ENCODE peak calls at places on chromosomes 11 and 22, in ten cellular contexts. E, O, K, U, R, M, Q, T, L and N are unnamed samples.

GRCh38 chr11:3169235-3169951 is 4.3 kb upstream of the OSBPL5 start:
- DNase-seq in E (no peak), K (peak; percentile 73), U (peak; percentile 52), R (peak; percentile 91), L (peak; percentile 52), O (peak; percentile 69), M (no peak), Q (peak; percentile 61), T (peak; percentile 75), N (peak; percentile 66)

GRCh38 chr11:117950320-117950719 is 21.1 kb upstream of the TMPRSS13 start:
- DNase-seq in R (peak; percentile 11), M (peak; percentile 49), E (no peak), O (no peak), K (no peak), T (no peak), U (peak; percentile 18), L (no peak), Q (no peak), N (no peak)

GRCh38 chr11:34509336-34509902 is 4.2 kb downstream of the ELF5 start:
- DNase-seq in L (no peak), Q (no peak), K (no peak), O (no peak), R (no peak), T (no peak), U (no peak), E (no peak), M (no peak), N (no peak)

GRCh38 chr11:28757725-28758515 is 649.7 kb downstream of the METTL15 start:
- DNase-seq in E (no peak), T (peak; percentile 95), U (peak; percentile 95), O (no peak), R (peak; percentile 63), K (peak; percentile 94), L (no peak), Q (peak; percentile 85), M (no peak), N (peak; percentile 93)

GRCh38 chr11:122334546-122335375 is 218.7 kb upstream of the BLID start:
- DNase-seq in T (peak; percentile 40), Q (no peak), M (no peak), E (no peak), U (no peak), L (no peak), O (no peak), K (peak; percentile 62), R (no peak), N (no peak)

GRCh38 chr11:130872961-130873360 is 43.3 kb downstream of the SNX19 start:
- DNase-seq in T (peak; percentile 90), E (no peak), M (no peak), Q (no peak), K (peak; percentile 87), R (peak; percentile 95), U (peak; percentile 96), L (no peak), O (peak; percentile 8), N (peak; percentile 88)

GRCh38 chr11:121652982-121653381 is 200.2 kb upstream of the SORL1-AS1 start:
- DNase-seq in R (peak; percentile 44), L (peak; percentile 75), T (peak; percentile 38), E (no peak), M (peak; percentile 9), Q (peak; percentile 10), K (no peak), O (no peak), U (peak; percentile 30), N (no peak)

GRCh38 chr11:68354181-68354872 is 41.9 kb downstream of the LRP5 start:
- DNase-seq in M (no peak), K (peak; percentile 89), E (no peak), T (peak; percentile 99), Q (peak; percentile 44), L (no peak), U (peak; percentile 98), R (peak; percentile 97), O (peak; percentile 90), N (peak; percentile 98)

GRCh38 chr22:47571616-47572015 is 809.2 kb downstream of the TBC1D22A start:
- DNase-seq in M (no peak), O (no peak), U (no peak), T (no peak), E (no peak), L (no peak), K (no peak), R (no peak), Q (no peak), N (no peak)

GRCh38 chr22:47567741-47568140 is 805.3 kb downstream of the TBC1D22A start:
- DNase-seq in O (no peak), T (no peak), K (no peak), Q (no peak), M (no peak), L (no peak), E (no peak), U (no peak), R (no peak), N (no peak)

GRCh38 chr22:47570300-47570685 is 807.8 kb downstream of the TBC1D22A start:
- DNase-seq in R (no peak), U (no peak), K (no peak), M (no peak), Q (no peak), L (no peak), T (no peak), O (no peak), E (no peak), N (no peak)

GRCh38 chr22:47570851-47571250 is 808.4 kb downstream of the TBC1D22A start:
- DNase-seq in T (no peak), O (no peak), R (no peak), E (no peak), U (no peak), Q (no peak), L (no peak), K (no peak), M (no peak), N (no peak)

GRCh38 chr22:47569389-47570299 is 807.2 kb downstream of the TBC1D22A start:
- DNase-seq in Q (no peak), M (no peak), L (no peak), T (no peak), R (no peak), U (no peak), O (no peak), K (no peak), E (no peak), N (no peak)
- H3K9me3 ChIP-seq in Q (peaks cover 6% of the 10 kb centered on the region), M (no peaks in the 10 kb centered on the region), L (no peaks in the 10 kb centered on the region), T (no peaks in the 10 kb centered on the region), R (no peaks in the 10 kb centered on the region), U (no peaks in the 10 kb centered on the region), O (peaks cover 25% of the 10 kb centered on the region), K (peaks cover 45% of the 10 kb centered on the region), E (no peaks in the 10 kb centered on the region), N (peaks cover 29% of the 10 kb centered on the region)

DNA sequence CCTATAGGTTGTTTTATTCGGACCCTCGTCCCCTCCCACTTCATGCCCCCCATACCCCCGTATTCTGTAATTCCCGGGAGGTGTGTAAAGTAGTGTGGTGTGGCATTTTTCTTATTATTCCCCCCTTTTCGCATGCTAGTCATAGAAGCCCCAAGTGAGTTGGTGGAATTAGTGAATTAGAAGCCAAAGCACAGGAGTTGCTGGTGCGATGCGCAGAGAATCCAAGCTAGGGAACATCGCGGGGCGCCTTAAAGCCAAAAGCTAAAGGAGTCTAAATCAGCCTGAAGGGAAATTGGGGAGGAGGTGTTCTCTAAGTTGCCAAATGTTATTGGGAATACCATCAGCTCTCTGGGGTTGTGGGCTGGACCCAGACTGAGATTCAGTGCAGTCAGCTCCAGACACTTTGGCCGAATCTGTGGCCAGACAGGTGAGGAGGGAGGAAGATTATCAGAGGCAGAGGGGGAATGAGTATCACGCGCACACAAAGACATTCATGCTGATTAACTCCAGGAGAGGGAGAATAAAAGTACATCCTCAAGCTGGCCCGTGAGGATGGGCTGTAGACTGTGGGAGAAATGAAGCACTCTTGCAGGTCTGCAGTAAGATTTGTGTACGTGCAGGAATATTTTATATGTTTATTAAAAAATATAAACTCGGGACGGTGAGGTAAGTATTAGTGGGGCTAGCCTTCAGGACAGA is 102.8 kb upstream of the HSD17B12 start:
- DNase-seq in E (no peak), T (no peak), Q (no peak), R (no peak), M (no peak), K (no peak), O (no peak), L (no peak), U (no peak), N (no peak)
- H3K4me3 ChIP-seq in E (no peak overlapping the region), T (no peak overlapping the region), Q (no peak overlapping the region), R (no peak overlapping the region), M (no peak overlapping the region), K (no peak overlapping the region), O (no peak overlapping the region), L (no peak overlapping the region), U (no peak overlapping the region), N (no peak overlapping the region)

DNA sequence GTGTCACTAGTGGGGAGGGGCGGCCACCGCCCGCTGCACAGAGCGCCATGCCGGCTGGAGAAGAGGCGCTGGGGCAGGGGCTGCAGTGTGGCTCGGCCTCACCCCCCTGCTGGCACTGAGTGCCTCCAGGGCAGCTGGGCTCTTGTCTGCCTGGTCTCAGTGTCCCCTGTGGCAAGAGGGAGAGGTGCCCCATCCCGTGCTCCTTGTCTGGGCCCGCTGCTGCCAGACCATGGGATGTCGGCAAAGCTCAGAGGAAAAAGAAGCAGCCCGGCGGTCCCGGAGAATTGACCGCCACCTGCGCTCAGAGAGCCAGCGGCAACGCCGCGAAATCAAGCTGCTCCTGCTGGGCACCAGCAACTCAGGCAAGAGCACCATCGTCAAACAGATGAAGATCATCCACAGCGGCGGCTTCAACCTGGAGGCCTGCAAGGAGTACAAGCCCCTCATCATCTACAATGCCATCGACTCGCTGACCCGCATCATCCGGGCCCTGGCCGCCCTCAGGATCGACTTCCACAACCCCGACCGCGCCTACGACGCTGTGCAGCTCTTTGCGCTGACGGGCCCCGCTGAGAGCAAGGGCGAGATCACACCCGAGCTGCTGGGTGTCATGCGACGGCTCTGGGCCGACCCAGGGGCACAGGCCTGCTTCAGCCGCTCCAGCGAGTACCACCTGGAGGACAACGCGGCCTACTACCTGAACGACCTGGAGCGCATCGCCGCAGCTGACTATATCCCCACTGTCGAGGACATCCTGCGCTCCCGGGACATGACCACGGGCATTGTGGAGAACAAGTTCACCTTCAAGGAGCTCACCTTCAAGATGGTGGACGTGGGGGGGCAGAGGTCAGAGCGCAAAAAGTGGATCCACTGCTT is 25.4 kb downstream of the GNAZ start:
- DNase-seq in T (no peak), O (no peak), M (no peak), R (no peak), L (no peak), K (no peak), U (no peak), Q (no peak), E (no peak), N (no peak)
- H4K20me1 ChIP-seq in T (no peaks in the 10 kb centered on the region), O (no peaks in the 10 kb centered on the region), M (no peaks in the 10 kb centered on the region), R (no peaks in the 10 kb centered on the region), L (peaks cover 90% of the 10 kb centered on the region), K (no peaks in the 10 kb centered on the region), U (no peaks in the 10 kb centered on the region), Q (no peaks in the 10 kb centered on the region), E (no peaks in the 10 kb centered on the region), N (peaks cover 8% of the 10 kb centered on the region)

GRCh38 chr22:48901324-48901723 is 926.3 kb downstream of the BRD1 start:
- DNase-seq in O (no peak), U (no peak), K (no peak), R (no peak), T (no peak), Q (no peak), M (no peak), L (no peak), E (no peak), N (no peak)

GRCh38 chr22:48898524-48899377 is 928.9 kb downstream of the BRD1 start:
- DNase-seq in T (no peak), K (no peak), Q (no peak), E (no peak), R (no peak), L (no peak), O (no peak), M (no peak), U (no peak), N (no peak)

GRCh38 chr22:48899523-48900326 is 927.9 kb downstream of the BRD1 start:
- DNase-seq in L (no peak), E (no peak), T (no peak), O (no peak), R (no peak), K (no peak), U (no peak), M (no peak), Q (no peak), N (no peak)

GRCh38 chr22:48900626-48901025 is 927.0 kb downstream of the BRD1 start:
- DNase-seq in O (no peak), Q (no peak), L (no peak), U (no peak), K (no peak), M (no peak), T (no peak), R (no peak), E (no peak), N (no peak)

DNA sequence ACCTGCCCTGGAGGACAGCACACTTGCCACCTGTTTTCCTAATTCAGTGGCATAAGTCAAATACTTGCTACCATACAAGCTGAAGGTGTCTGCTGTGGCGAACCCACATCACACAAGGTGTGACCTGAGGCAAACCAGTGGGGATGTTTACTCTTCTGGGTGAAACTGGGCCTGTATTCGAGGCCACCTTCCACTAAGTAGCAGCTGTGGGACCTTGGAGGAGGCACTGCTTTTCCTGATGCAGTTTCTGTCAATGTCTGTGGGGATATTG is 927.4 kb downstream of the BRD1 start:
- DNase-seq in O (no peak), U (no peak), K (no peak), Q (no peak), E (no peak), M (no peak), L (no peak), T (no peak), R (no peak), N (no peak)
- H3K9me3 ChIP-seq in O (peaks cover 53% of the 10 kb centered on the region), U (no peaks in the 10 kb centered on the region), K (peaks cover 59% of the 10 kb centered on the region), Q (peaks cover 6% of the 10 kb centered on the region), E (no peaks in the 10 kb centered on the region), M (no peaks in the 10 kb centered on the region), L (no peaks in the 10 kb centered on the region), T (no peaks in the 10 kb centered on the region), R (no peaks in the 10 kb centered on the region), N (no peaks in the 10 kb centered on the region)